ENCODE peak calls at places on chromosomes 11 and 22, in six cellular contexts. One of them, this sample, is unnamed.

GRCh38 chr22:20419664-20419951 is 18.0 kb downstream of the SCARF2 start:
- DNase-seq in cardiac muscle cell: no peak
- DNase-seq in NCI-H1436: no peak
- DNase-seq in activated T-helper 9 cell treated with anti-CD3 and anti-CD28 coated beads, Interleukin-2, amount 50 U/mL, for 16 hours: no peak
- DNase-seq in chondrocyte: no peak
- DNase-seq in NCI-H146: no peak
- DNase-seq in this sample: no peak

GRCh38 chr11:73869234-73869949 is 7.3 kb downstream of the COA4 start:
- DNase-seq in cardiac muscle cell: no peak
- DNase-seq in NCI-H1436: no peak
- DNase-seq in activated T-helper 9 cell treated with anti-CD3 and anti-CD28 coated beads, Interleukin-2, amount 50 U/mL, for 16 hours: no peak
- DNase-seq in chondrocyte: no peak
- DNase-seq in NCI-H146: no peak
- DNase-seq in this sample: no peak

GRCh38 chr22:40289991-40290459 is 56.3 kb upstream of the ADSL start:
- DNase-seq in cardiac muscle cell: no peak
- DNase-seq in NCI-H1436: no peak
- DNase-seq in activated T-helper 9 cell treated with anti-CD3 and anti-CD28 coated beads, Interleukin-2, amount 50 U/mL, for 16 hours: peak; percentile 48
- DNase-seq in chondrocyte: no peak
- DNase-seq in NCI-H146: no peak
- DNase-seq in this sample: no peak

GRCh38 chr22:17695986-17696385 is 57.4 kb downstream of the BCL2L13 start:
- DNase-seq in cardiac muscle cell: no peak
- DNase-seq in NCI-H1436: no peak
- DNase-seq in activated T-helper 9 cell treated with anti-CD3 and anti-CD28 coated beads, Interleukin-2, amount 50 U/mL, for 16 hours: no peak
- DNase-seq in chondrocyte: no peak
- DNase-seq in NCI-H146: no peak
- DNase-seq in this sample: no peak

GRCh38 chr11:77789061-77789730 is 31.3 kb downstream of the RSF1 start:
- DNase-seq in cardiac muscle cell: no peak
- DNase-seq in NCI-H1436: no peak
- DNase-seq in activated T-helper 9 cell treated with anti-CD3 and anti-CD28 coated beads, Interleukin-2, amount 50 U/mL, for 16 hours: no peak
- DNase-seq in chondrocyte: no peak
- DNase-seq in NCI-H146: no peak
- DNase-seq in this sample: no peak

GRCh38 chr11:28833670-28834069 is 725.5 kb downstream of the METTL15 start:
- DNase-seq in cardiac muscle cell: no peak
- DNase-seq in NCI-H1436: no peak
- DNase-seq in activated T-helper 9 cell treated with anti-CD3 and anti-CD28 coated beads, Interleukin-2, amount 50 U/mL, for 16 hours: no peak
- DNase-seq in chondrocyte: no peak
- DNase-seq in NCI-H146: no peak
- DNase-seq in this sample: no peak

GRCh38 chr11:89235121-89235520 is 57.4 kb downstream of the TYR start:
- DNase-seq in cardiac muscle cell: no peak
- DNase-seq in NCI-H1436: no peak
- DNase-seq in activated T-helper 9 cell treated with anti-CD3 and anti-CD28 coated beads, Interleukin-2, amount 50 U/mL, for 16 hours: no peak
- DNase-seq in chondrocyte: no peak
- DNase-seq in NCI-H146: no peak
- DNase-seq in this sample: no peak

GRCh38 chr22:32531228-32531627 is 56.6 kb downstream of the FBXO7 start:
- DNase-seq in cardiac muscle cell: peak; percentile 44
- DNase-seq in NCI-H1436: no peak
- DNase-seq in activated T-helper 9 cell treated with anti-CD3 and anti-CD28 coated beads, Interleukin-2, amount 50 U/mL, for 16 hours: no peak
- DNase-seq in chondrocyte: no peak
- DNase-seq in NCI-H146: no peak
- DNase-seq in this sample: no peak

GRCh38 chr22:44704159-44705021 is 2.4 kb downstream of the PRR5 start:
- DNase-seq in cardiac muscle cell: no peak
- DNase-seq in NCI-H1436: no peak
- DNase-seq in activated T-helper 9 cell treated with anti-CD3 and anti-CD28 coated beads, Interleukin-2, amount 50 U/mL, for 16 hours: no peak
- DNase-seq in chondrocyte: peak; percentile 88
- DNase-seq in NCI-H146: no peak
- DNase-seq in this sample: no peak

GRCh38 chr11:6746086-6746618 is 25.6 kb downstream of the OR2AG2 start:
- DNase-seq in cardiac muscle cell: no peak
- DNase-seq in NCI-H1436: no peak
- DNase-seq in activated T-helper 9 cell treated with anti-CD3 and anti-CD28 coated beads, Interleukin-2, amount 50 U/mL, for 16 hours: peak; percentile 15
- DNase-seq in chondrocyte: no peak
- DNase-seq in NCI-H146: no peak
- DNase-seq in this sample: no peak

GRCh38 chr11:18761741-18762140 is 29.9 kb downstream of the PTPN5 start:
- DNase-seq in cardiac muscle cell: no peak
- DNase-seq in NCI-H1436: no peak
- DNase-seq in activated T-helper 9 cell treated with anti-CD3 and anti-CD28 coated beads, Interleukin-2, amount 50 U/mL, for 16 hours: no peak
- DNase-seq in chondrocyte: no peak
- DNase-seq in NCI-H146: no peak
- DNase-seq in this sample: no peak

GRCh38 chr11:108508653-108509593 is 10.7 kb upstream of the POGLUT3 start:
- DNase-seq in cardiac muscle cell: no peak
- DNase-seq in NCI-H1436: no peak
- DNase-seq in activated T-helper 9 cell treated with anti-CD3 and anti-CD28 coated beads, Interleukin-2, amount 50 U/mL, for 16 hours: no peak
- DNase-seq in chondrocyte: no peak
- DNase-seq in NCI-H146: no peak
- DNase-seq in this sample: no peak

GRCh38 chr11:124946735-124947141 is 7.3 kb upstream of the CCDC15 start:
- DNase-seq in cardiac muscle cell: no peak
- DNase-seq in NCI-H1436: no peak
- DNase-seq in activated T-helper 9 cell treated with anti-CD3 and anti-CD28 coated beads, Interleukin-2, amount 50 U/mL, for 16 hours: no peak
- DNase-seq in chondrocyte: no peak
- DNase-seq in NCI-H146: no peak
- DNase-seq in this sample: no peak

GRCh38 chr11:86738615-86739014 is 61.7 kb upstream of the PRSS23 start:
- DNase-seq in cardiac muscle cell: no peak
- DNase-seq in NCI-H1436: no peak
- DNase-seq in activated T-helper 9 cell treated with anti-CD3 and anti-CD28 coated beads, Interleukin-2, amount 50 U/mL, for 16 hours: no peak
- DNase-seq in chondrocyte: no peak
- DNase-seq in NCI-H146: no peak
- DNase-seq in this sample: no peak

GRCh38 chr11:59666969-59667368 is 1.9 kb downstream of the PATL1 start:
- DNase-seq in cardiac muscle cell: no peak
- DNase-seq in NCI-H1436: no peak
- DNase-seq in activated T-helper 9 cell treated with anti-CD3 and anti-CD28 coated beads, Interleukin-2, amount 50 U/mL, for 16 hours: no peak
- DNase-seq in chondrocyte: no peak
- DNase-seq in NCI-H146: no peak
- DNase-seq in this sample: no peak

GRCh38 chr11:130181295-130182272 is 22.0 kb downstream of the ST14 start:
- DNase-seq in cardiac muscle cell: peak; percentile 56
- DNase-seq in NCI-H1436: peak; percentile 40
- DNase-seq in activated T-helper 9 cell treated with anti-CD3 and anti-CD28 coated beads, Interleukin-2, amount 50 U/mL, for 16 hours: no peak
- DNase-seq in chondrocyte: no peak
- DNase-seq in NCI-H146: peak; percentile 90
- DNase-seq in this sample: peak; percentile 54

GRCh38 chr11:128595775-128596174 is 8.4 kb upstream of the ETS1 start:
- DNase-seq in cardiac muscle cell: no peak
- DNase-seq in NCI-H1436: no peak
- DNase-seq in activated T-helper 9 cell treated with anti-CD3 and anti-CD28 coated beads, Interleukin-2, amount 50 U/mL, for 16 hours: no peak
- DNase-seq in chondrocyte: no peak
- DNase-seq in NCI-H146: no peak
- DNase-seq in this sample: no peak

GRCh38 chr11:127564803-127565202 is 564.2 kb upstream of the KIRREL3 start:
- DNase-seq in cardiac muscle cell: no peak
- DNase-seq in NCI-H1436: no peak
- DNase-seq in activated T-helper 9 cell treated with anti-CD3 and anti-CD28 coated beads, Interleukin-2, amount 50 U/mL, for 16 hours: no peak
- DNase-seq in chondrocyte: no peak
- DNase-seq in NCI-H146: no peak
- DNase-seq in this sample: no peak

GRCh38 chr11:4181780-4182721 is 87.5 kb downstream of the RRM1 start:
- DNase-seq in cardiac muscle cell: peak; percentile 69
- DNase-seq in NCI-H1436: peak; percentile 2
- DNase-seq in activated T-helper 9 cell treated with anti-CD3 and anti-CD28 coated beads, Interleukin-2, amount 50 U/mL, for 16 hours: no peak
- DNase-seq in chondrocyte: peak; percentile 83
- DNase-seq in NCI-H146: peak; percentile 41
- DNase-seq in this sample: peak; percentile 14

GRCh38 chr11:12778506-12778905 is 104.3 kb downstream of the TEAD1 start:
- DNase-seq in cardiac muscle cell: no peak
- DNase-seq in NCI-H1436: no peak
- DNase-seq in activated T-helper 9 cell treated with anti-CD3 and anti-CD28 coated beads, Interleukin-2, amount 50 U/mL, for 16 hours: no peak
- DNase-seq in chondrocyte: no peak
- DNase-seq in NCI-H146: no peak
- DNase-seq in this sample: no peak

GRCh38 chr11:125123947-125124633 is 12.7 kb upstream of the TMEM218 start:
- DNase-seq in cardiac muscle cell: peak; percentile 39
- DNase-seq in NCI-H1436: peak; percentile 34
- DNase-seq in activated T-helper 9 cell treated with anti-CD3 and anti-CD28 coated beads, Interleukin-2, amount 50 U/mL, for 16 hours: peak; percentile 12
- DNase-seq in chondrocyte: no peak
- DNase-seq in NCI-H146: peak; percentile 70
- DNase-seq in this sample: peak; percentile 5

GRCh38 chr11:76313913-76314740 is 66.8 kb downstream of the THAP12 start:
- DNase-seq in cardiac muscle cell: no peak
- DNase-seq in NCI-H1436: no peak
- DNase-seq in activated T-helper 9 cell treated with anti-CD3 and anti-CD28 coated beads, Interleukin-2, amount 50 U/mL, for 16 hours: no peak
- DNase-seq in chondrocyte: no peak
- DNase-seq in NCI-H146: no peak
- DNase-seq in this sample: no peak

GRCh38 chr11:69218271-69218682 is 62.5 kb downstream of the SMIM38 start:
- DNase-seq in cardiac muscle cell: no peak
- DNase-seq in NCI-H1436: no peak
- DNase-seq in activated T-helper 9 cell treated with anti-CD3 and anti-CD28 coated beads, Interleukin-2, amount 50 U/mL, for 16 hours: no peak
- DNase-seq in chondrocyte: no peak
- DNase-seq in NCI-H146: no peak
- DNase-seq in this sample: peak; percentile 64

GRCh38 chr11:115257286-115258077 is 246.7 kb downstream of the CADM1 start:
- DNase-seq in cardiac muscle cell: no peak
- DNase-seq in NCI-H1436: peak; percentile 35
- DNase-seq in activated T-helper 9 cell treated with anti-CD3 and anti-CD28 coated beads, Interleukin-2, amount 50 U/mL, for 16 hours: no peak
- DNase-seq in chondrocyte: no peak
- DNase-seq in NCI-H146: peak; percentile 80
- DNase-seq in this sample: no peak